ENCODE peak calls at places on chromosomes 1 and 21, in ten cellular contexts. N is NCI-H1436 treated with DMSO at 0.1 percent for 48 hours; U is upper lobe of right lung; S is stimulated activated CD8-positive, alpha-beta memory T cell treated with anti-CD3 and anti-CD28 coated beads, Interleukin-7, amount 100 ng/mL, for 1 hour; G is activated CD8-positive, alpha-beta memory T cell treated with anti-CD3 and anti-CD28 coated beads, Interleukin-2, amount 10 ng/mL, durations not matched to agents 7 days and 5 days; F is NCI-H2029; V is endothelial cell; Y is left lung; D is AG08395; T is ovary. J is an unnamed sample.
A peak's percentile ranks its signal among the peaks of the same experiment; 100 is the strongest.

GRCh38 chr1:16146888-16147614 is 8.8 kb downstream of the EPHA2 start:
- DNase-seq in N (no peak), D (no peak), V (no peak), F (no peak), U (no peak), S (no peak), Y (no peak), T (no peak), G (no peak), J (no peak)

GRCh38 chr1:48966583-48966982 is 189.9 kb upstream of the BEND5 start:
- DNase-seq in F (no peak), Y (no peak), T (no peak), G (no peak), N (no peak), S (no peak), V (no peak), D (peak; percentile 72), U (no peak), J (no peak)

GRCh38 chr1:41784516-41785279 is 134.0 kb downstream of the HIVEP3 start:
- DNase-seq in S (no peak), F (no peak), V (no peak), T (no peak), Y (no peak), U (no peak), D (no peak), N (no peak), G (no peak), J (no peak)

GRCh38 chr1:56573311-56573710 is 6.1 kb downstream of the PLPP3 start:
- DNase-seq in U (no peak), G (no peak), Y (no peak), N (no peak), F (peak; percentile 75), V (no peak), T (no peak), S (no peak), D (no peak), J (no peak)

GRCh38 chr1:168236836-168237611 is 11.2 kb downstream of the SFT2D2 start:
- DNase-seq in U (no peak), T (no peak), N (no peak), V (no peak), F (no peak), S (no peak), G (peak; percentile 62), D (no peak), Y (no peak), J (no peak)

GRCh38 chr1:113133759-113134158 is 60.8 kb downstream of the LRIG2 start:
- DNase-seq in Y (no peak), D (no peak), G (no peak), V (no peak), S (no peak), F (no peak), N (no peak), U (no peak), T (no peak), J (no peak)

GRCh38 chr1:29033829-29034466 is 89.8 kb downstream of the TMEM200B start:
- DNase-seq in G (no peak), S (no peak), Y (no peak), T (no peak), V (no peak), N (no peak), U (no peak), F (peak; percentile 33), D (peak; percentile 67), J (no peak)

GRCh38 chr1:107683198-107683657 is 281.8 kb downstream of the VAV3 start:
- DNase-seq in F (no peak), V (no peak), U (no peak), S (no peak), T (no peak), Y (no peak), D (peak; percentile 3), G (no peak), N (no peak), J (no peak)

GRCh38 chr1:165481820-165482532 is 37.0 kb upstream of the RXRG start:
- DNase-seq in V (no peak), F (no peak), G (no peak), T (peak; percentile 33), U (no peak), Y (peak; percentile 37), S (no peak), N (no peak), D (peak; percentile 91), J (peak; percentile 44)

GRCh38 chr1:207420109-207420508 is 34.0 kb upstream of the CR2 start:
- DNase-seq in V (no peak), Y (no peak), S (no peak), T (no peak), N (no peak), U (no peak), D (no peak), G (no peak), F (no peak), J (no peak)

GRCh38 chr1:28322209-28322608 is 6.6 kb upstream of the MED18 start:
- DNase-seq in Y (no peak), D (no peak), S (no peak), U (no peak), T (no peak), F (no peak), N (no peak), V (no peak), G (no peak), J (no peak)

GRCh38 chr1:206674745-206675175 is 9.9 kb upstream of the MAPKAPK2 start:
- DNase-seq in S (no peak), N (no peak), T (peak; percentile 82), V (no peak), Y (peak; percentile 91), D (peak; percentile 97), G (no peak), U (peak; percentile 83), F (no peak), J (no peak)

GRCh38 chr1:186858923-186859322 is 30.2 kb downstream of the PLA2G4A start:
- DNase-seq in D (no peak), V (no peak), T (peak; percentile 35), N (no peak), F (no peak), U (no peak), Y (no peak), S (no peak), G (no peak), J (no peak)

GRCh38 chr1:246709845-246710244 is 14.4 kb upstream of the SCCPDH start:
- DNase-seq in N (no peak), U (no peak), V (no peak), Y (no peak), G (no peak), D (no peak), T (no peak), S (no peak), F (no peak), J (no peak)

GRCh38 chr1:3170566-3171453 is 101.8 kb downstream of the PRDM16 start:
- DNase-seq in N (no peak), G (no peak), V (no peak), S (no peak), U (peak; percentile 85), F (peak; percentile 31), T (peak; percentile 94), Y (peak; percentile 77), D (peak; percentile 58), J (peak; percentile 91)

GRCh38 chr1:42887366-42887765 is 41.0 kb downstream of the ZNF691 start:
- DNase-seq in U (no peak), Y (no peak), F (no peak), V (no peak), S (no peak), G (no peak), T (no peak), D (no peak), N (no peak), J (no peak)

GRCh38 chr1:66364578-66365391 is 169.2 kb upstream of the SGIP1 start:
- DNase-seq in V (no peak), Y (no peak), F (no peak), U (no peak), T (no peak), S (no peak), N (no peak), D (no peak), G (no peak), J (no peak)

GRCh38 chr1:14733053-14733778 is 134.7 kb downstream of the KAZN start:
- DNase-seq in U (no peak), F (no peak), V (peak; percentile 5), S (no peak), T (no peak), D (peak; percentile 50), N (no peak), G (no peak), Y (no peak), J (no peak)

GRCh38 chr1:203625623-203626189 is 926 bp upstream of the ATP2B4 start:
- DNase-seq in G (peak; percentile 82), D (no peak), F (no peak), N (peak; percentile 26), T (no peak), S (peak; percentile 47), U (no peak), V (no peak), Y (no peak), J (no peak)

GRCh38 chr1:155392898-155393411 is 72.3 kb downstream of the RUSC1 start:
- DNase-seq in V (no peak), Y (no peak), N (no peak), S (no peak), G (no peak), T (no peak), F (no peak), U (no peak), D (no peak), J (peak; percentile 35)

GRCh38 chr1:59214764-59215208 is 82.1 kb upstream of the FGGY start:
- DNase-seq in F (peak; percentile 96), S (no peak), D (no peak), Y (peak; percentile 69), T (no peak), U (peak; percentile 74), N (no peak), G (no peak), V (no peak), J (no peak)

GRCh38 chr21:42025392-42026071 is 15.4 kb upstream of the ZBTB21 start:
- DNase-seq in N (no peak), T (peak; percentile 16), U (no peak), V (no peak), S (no peak), G (no peak), D (peak; percentile 40), Y (no peak), F (no peak), J (no peak)

GRCh38 chr1:47651311-47652089 is 213.7 kb downstream of the FOXD2 start:
- DNase-seq in V (no peak), U (peak; percentile 28), F (peak; percentile 52), Y (no peak), T (no peak), D (no peak), N (no peak), G (no peak), S (no peak), J (no peak)

GRCh38 chr1:57304591-57304990 is 119.3 kb downstream of the DAB1 start:
- DNase-seq in V (no peak), F (no peak), Y (no peak), T (no peak), D (no peak), N (no peak), G (no peak), U (no peak), S (no peak), J (no peak)

GRCh38 chr21:32994305-32994704 is 31.4 kb upstream of the OLIG2 start:
- DNase-seq in D (peak; percentile 50), F (no peak), S (no peak), Y (no peak), U (no peak), T (no peak), V (peak; percentile 11), N (no peak), G (no peak), J (no peak)

GRCh38 chr1:169133801-169134558 is 27.5 kb downstream of the ATP1B1 start:
- DNase-seq in F (no peak), S (no peak), D (no peak), V (no peak), G (no peak), U (no peak), N (no peak), T (no peak), Y (no peak), J (no peak)

GRCh38 chr1:30868833-30869435 is 39.6 kb downstream of the SDC3 start:
- DNase-seq in U (no peak), N (no peak), T (no peak), F (no peak), S (no peak), Y (no peak), D (no peak), G (peak; percentile 58), V (no peak), J (no peak)

J was measured in left ventricle myocardium superior.